ENCODE peak calls at places on chromosomes 12 and 14, in ten cellular contexts. I is AG04450, Y is right lobe of liver, Q is cardiac muscle cell, X is body of pancreas, J is lower lobe of right lung, Z is stomach, U is prostate gland, E is tibial nerve, N is A549. P is an unnamed sample.

GRCh38 chr12:27083861-27084271 is 1.5 kb upstream of the C12orf71 start:
- DNase-seq in I (peak; percentile 26), Y (no peak), Q (no peak), X (no peak), J (no peak), Z (no peak), U (no peak), E (no peak), N (no peak), P (no peak)

GRCh38 chr12:131189781-131190180 is 236.1 kb downstream of the ADGRD1 start:
- DNase-seq in I (no peak), Y (no peak), Q (no peak), X (no peak), J (no peak), Z (no peak), U (no peak), E (no peak), N (no peak), P (no peak)

GRCh38 chr12:42482820-42483533 is 106.6 kb downstream of the PRICKLE1 start:
- DNase-seq in I (no peak), Y (peak; percentile 65), Q (peak; percentile 92), X (peak; percentile 72), J (peak; percentile 80), Z (peak; percentile 71), U (peak; percentile 38), E (peak; percentile 47), N (peak; percentile 79), P (peak; percentile 74)

GRCh38 chr12:21607701-21608100 is 3.1 kb upstream of the GYS2 start:
- DNase-seq in I (no peak), Y (no peak), Q (peak; percentile 10), X (no peak), J (no peak), Z (no peak), U (no peak), E (no peak), N (no peak), P (no peak)

GRCh38 chr12:75877588-75878381 is 153.8 kb downstream of the PHLDA1 start:
- DNase-seq in I (no peak), Y (no peak), Q (peak; percentile 35), X (no peak), J (no peak), Z (no peak), U (no peak), E (no peak), N (no peak), P (no peak)

GRCh38 chr14:104322531-104323466 is 184.4 kb downstream of the KIF26A start:
- DNase-seq in I (no peak), Y (peak; percentile 31), Q (no peak), X (peak; percentile 7), J (no peak), Z (peak; percentile 17), U (no peak), E (no peak), N (no peak), P (peak; percentile 39)

GRCh38 chr12:76946451-76946850 is 67.6 kb upstream of the CSRP2 start:
- DNase-seq in I (no peak), Y (no peak), Q (no peak), X (no peak), J (no peak), Z (no peak), U (no peak), E (no peak), N (no peak), P (peak; percentile 20)

GRCh38 chr14:68594737-68595380 is 198.0 kb downstream of the ZFP36L1 start:
- DNase-seq in I (no peak), Y (peak; percentile 30), Q (no peak), X (no peak), J (no peak), Z (no peak), U (no peak), E (no peak), N (no peak), P (no peak)

GRCh38 chr12:74021937-74022336 is 515.7 kb upstream of the ATXN7L3B start:
- DNase-seq in I (no peak), Y (peak; percentile 71), Q (peak; percentile 76), X (peak; percentile 61), J (peak; percentile 48), Z (peak; percentile 48), U (no peak), E (no peak), N (peak; percentile 22), P (no peak)

GRCh38 chr14:28952161-28952560 is 185.6 kb downstream of the FOXG1 start:
- DNase-seq in I (no peak), Y (no peak), Q (no peak), X (no peak), J (no peak), Z (no peak), U (no peak), E (no peak), N (no peak), P (no peak)

GRCh38 chr14:28294834-28295440 is 471.6 kb upstream of the FOXG1 start:
- DNase-seq in I (no peak), Y (no peak), Q (peak; percentile 44), X (no peak), J (no peak), Z (no peak), U (no peak), E (no peak), N (no peak), P (no peak)

GRCh38 chr12:449203-449602 is 10.5 kb upstream of the B4GALNT3 start:
- DNase-seq in I (no peak), Y (no peak), Q (no peak), X (no peak), J (no peak), Z (no peak), U (no peak), E (no peak), N (no peak), P (no peak)

GRCh38 chr12:104547239-104547638 is 90.5 kb downstream of the CHST11 start:
- DNase-seq in I (no peak), Y (no peak), Q (no peak), X (no peak), J (peak; percentile 49), Z (no peak), U (peak; percentile 15), E (no peak), N (no peak), P (no peak)

GRCh38 chr14:69260979-69261605 is 1.1 kb downstream of the GALNT16 start:
- DNase-seq in I (no peak), Y (peak; percentile 59), Q (peak; percentile 51), X (peak; percentile 40), J (no peak), Z (peak; percentile 37), U (peak; percentile 14), E (no peak), N (peak; percentile 72), P (peak; percentile 38)

GRCh38 chr12:122847516-122847836 is 12.2 kb downstream of the HIP1R start:
- DNase-seq in I (no peak), Y (no peak), Q (no peak), X (no peak), J (peak; percentile 20), Z (no peak), U (no peak), E (no peak), N (no peak), P (no peak)

GRCh38 chr14:61498303-61498702 is 176.9 kb downstream of the PRKCH start:
- DNase-seq in I (no peak), Y (no peak), Q (no peak), X (no peak), J (no peak), Z (no peak), U (no peak), E (no peak), N (no peak), P (no peak)

GRCh38 chr12:82019533-82019932 is 260.4 kb upstream of the PPFIA2 start:
- DNase-seq in I (no peak), Y (no peak), Q (no peak), X (no peak), J (no peak), Z (no peak), U (no peak), E (no peak), N (no peak), P (no peak)

GRCh38 chr12:50074936-50075807 is 10.0 kb upstream of the SMARCD1 start:
- DNase-seq in I (no peak), Y (peak; percentile 90), Q (peak; percentile 91), X (peak; percentile 88), J (peak; percentile 87), Z (peak; percentile 90), U (peak; percentile 76), E (peak; percentile 66), N (peak; percentile 79), P (peak; percentile 85)

DNA sequence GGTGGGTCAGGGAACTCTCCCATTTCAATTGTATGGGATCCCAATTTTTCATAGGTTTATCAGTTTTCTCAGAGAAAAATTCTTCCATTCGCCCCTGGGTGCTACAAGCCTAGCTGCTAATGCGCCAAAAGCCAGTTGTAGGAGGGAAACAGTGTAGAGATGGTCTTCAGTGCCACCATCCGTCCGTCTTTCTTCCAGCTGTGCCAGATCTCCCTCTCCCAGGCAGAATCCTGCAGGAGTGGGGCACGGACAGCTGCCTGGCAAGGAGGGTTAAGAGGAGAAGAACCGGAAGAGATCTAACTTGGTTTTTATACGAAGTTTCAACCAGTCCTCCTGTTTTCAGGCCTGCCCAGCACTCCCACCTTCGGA is 38.9 kb upstream of the FUT8 start:
- DNase-seq in I (no peak), Y (no peak), Q (no peak), X (peak; percentile 42), J (no peak), Z (peak; percentile 29), U (peak; percentile 16), E (no peak), N (no peak), P (no peak)
- H3K4me3 ChIP-seq in I (no peak overlapping the region), Y (no peak overlapping the region), Q (no peak overlapping the region), X (no peak overlapping the region), J (peak overlapping the region; percentile 20), Z (peak overlapping the region; percentile 28), U (no peak overlapping the region), E (no peak overlapping the region), N (no peak overlapping the region), P (no peak overlapping the region)

GRCh38 chr14:67517083-67517482 is 16.0 kb upstream of the PLEKHH1 start:
- DNase-seq in I (no peak), Y (peak; percentile 51), Q (peak; percentile 34), X (peak; percentile 65), J (no peak), Z (peak; percentile 56), U (peak; percentile 52), E (no peak), N (no peak), P (no peak)
- TF ChIP-seq CTCF in I (no peak), Y (no peak), Q (peak; percentile 15), X (no peak), J (no peak), Z (no peak), U (no peak), E (peak; percentile 16), N (no peak), P (no peak)

DNA sequence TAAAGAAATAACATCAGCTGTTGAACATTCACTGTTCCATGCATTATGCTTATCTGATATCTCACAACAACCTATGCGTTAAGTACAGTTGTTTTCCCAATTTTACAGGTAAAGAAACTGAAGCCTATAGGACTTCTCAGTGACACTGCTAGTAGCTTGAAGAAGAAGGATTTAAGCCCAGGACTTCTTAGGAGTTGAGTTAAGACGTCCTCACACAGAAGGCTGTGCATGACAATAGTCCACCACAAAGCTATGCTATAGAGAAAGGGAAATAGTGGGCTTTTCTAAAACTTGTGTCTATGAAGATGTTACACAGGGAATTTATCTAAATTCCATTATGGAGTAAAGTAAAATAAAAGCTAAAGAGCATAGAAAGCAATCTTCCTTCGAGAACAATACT is 120.5 kb upstream of the RASSF8 start:
- DNase-seq in I (no peak), Y (no peak), Q (no peak), X (no peak), J (no peak), Z (no peak), U (no peak), E (no peak), N (no peak), P (no peak)
- H3K9me3 ChIP-seq in I (no peaks in the 10 kb centered on the region), Y (no peaks in the 10 kb centered on the region), Q (no peaks in the 10 kb centered on the region), X (no peaks in the 10 kb centered on the region), J (no peaks in the 10 kb centered on the region), Z (no peaks in the 10 kb centered on the region), U (no peaks in the 10 kb centered on the region), E (no peaks in the 10 kb centered on the region), N (peaks cover 3% of the 10 kb centered on the region), P (no peaks in the 10 kb centered on the region)

GRCh38 chr14:103093856-103094405 is 594 bp upstream of the EXOC3L4 start:
- DNase-seq in I (no peak), Y (no peak), Q (no peak), X (no peak), J (no peak), Z (no peak), U (no peak), E (no peak), N (no peak), P (peak; percentile 53)
- H3K4me3 ChIP-seq in I (no peak overlapping the region), Y (peak overlapping the region; percentile 49), Q (no peak overlapping the region), X (no peak overlapping the region), J (peak overlapping the region; percentile 30), Z (peak overlapping the region; percentile 19), U (no peak overlapping the region), E (no peak overlapping the region), N (no peak overlapping the region), P (no peak overlapping the region)

P was measured in mucosa of descending colon.